ENCODE peak calls at places on chromosomes 6 and 20, in nine cellular contexts. Z is HCT116, N is GM04504, O is NCI-H1930, Y is iPS-NIHi11, B is AG08395, D is Calu3, C is GOT3, A is lung microvascular endothelial cell. R is an unnamed sample.

GRCh38 chr20:56826971-56827645 is 198.0 kb downstream of the TFAP2C start:
- DNase-seq in B (peak; percentile 85), Y (no peak), Z (no peak), A (no peak), D (no peak), O (no peak), C (no peak), N (peak; percentile 95), R (no peak)

GRCh38 chr20:35273449-35274171 is 4.3 kb downstream of the MMP24OS start:
- DNase-seq in O (no peak), Y (peak; percentile 68), C (no peak), A (no peak), D (no peak), B (no peak), Z (no peak), N (no peak), R (peak; percentile 75)

GRCh38 chr6:82915666-82916065 is 150.0 kb downstream of the UBE3D start:
- DNase-seq in D (no peak), C (no peak), A (no peak), Z (no peak), Y (no peak), B (no peak), O (no peak), N (no peak), R (no peak)

GRCh38 chr20:33311989-33312388 is 29.0 kb downstream of the BPIFB1 start:
- DNase-seq in B (no peak), N (no peak), Z (no peak), O (no peak), C (no peak), Y (no peak), D (no peak), A (no peak), R (no peak)

GRCh38 chr6:133646021-133646682 is 242.8 kb upstream of the TCF21 start:
- DNase-seq in A (no peak), Z (no peak), O (no peak), N (no peak), D (peak; percentile 42), C (no peak), B (peak; percentile 54), Y (no peak), R (no peak)

GRCh38 chr6:13302751-13303667 is 25.3 kb downstream of the TBC1D7 start:
- DNase-seq in Y (no peak), A (peak; percentile 57), Z (peak; percentile 33), C (peak; percentile 29), N (peak; percentile 99), D (no peak), B (peak; percentile 98), O (no peak), R (no peak)

GRCh38 chr6:3750324-3751018 is 1.0 kb downstream of the PXDC1 start:
- DNase-seq in D (peak; percentile 66), C (peak; percentile 36), O (no peak), A (peak; percentile 84), Z (no peak), B (peak; percentile 80), N (peak; percentile 58), Y (peak; percentile 64), R (peak; percentile 69)

GRCh38 chr6:21241231-21242130 is 352.1 kb upstream of the SOX4 start:
- DNase-seq in D (no peak), O (no peak), C (no peak), Y (no peak), Z (no peak), A (no peak), B (no peak), N (no peak), R (no peak)

GRCh38 chr6:25193147-25193864 is 85.9 kb upstream of the CARMIL1 start:
- DNase-seq in D (peak; percentile 76), N (peak; percentile 91), B (peak; percentile 87), Y (peak; percentile 35), A (peak; percentile 27), Z (peak; percentile 58), C (no peak), O (no peak), R (no peak)

GRCh38 chr6:130152908-130153510 is 69.7 kb downstream of the SAMD3 start:
- DNase-seq in A (no peak), D (no peak), C (no peak), B (no peak), O (no peak), N (no peak), Z (no peak), Y (no peak), R (no peak)

GRCh38 chr6:39203804-39204495 is 25.3 kb downstream of the KCNK5 start:
- DNase-seq in D (peak; percentile 99), A (no peak), B (no peak), O (no peak), Z (peak; percentile 27), N (no peak), Y (peak; percentile 74), C (no peak), R (peak; percentile 46)

GRCh38 chr6:7920425-7920824 is 9.8 kb upstream of the TXNDC5 start:
- DNase-seq in O (no peak), Z (no peak), B (no peak), N (no peak), Y (no peak), D (no peak), A (no peak), C (no peak), R (no peak)

GRCh38 chr6:169950558-169950957 is 199.1 kb downstream of the ERMARD start:
- DNase-seq in B (peak; percentile 33), C (no peak), A (no peak), N (no peak), Y (no peak), O (no peak), D (peak; percentile 29), Z (peak; percentile 32), R (no peak)

GRCh38 chr6:72689107-72689954 is 67.5 kb downstream of the KCNQ5 start:
- DNase-seq in O (no peak), B (peak; percentile 7), Z (no peak), D (no peak), N (no peak), C (no peak), A (no peak), Y (no peak), R (no peak)

GRCh38 chr6:95091823-95092436 is 485.4 kb upstream of the MANEA start:
- DNase-seq in A (peak; percentile 72), C (no peak), B (peak; percentile 30), Z (peak; percentile 57), N (peak; percentile 7), D (no peak), Y (peak; percentile 42), O (peak; percentile 4), R (peak; percentile 75)

GRCh38 chr20:60137657-60138245 is 179.5 kb downstream of the CDH26 start:
- DNase-seq in O (no peak), Y (peak; percentile 52), N (no peak), A (no peak), D (peak; percentile 58), C (no peak), Z (peak; percentile 0), B (no peak), R (peak; percentile 44)

GRCh38 chr20:5127204-5127858 is 523 bp downstream of the CDS2 start:
- DNase-seq in B (no peak), Z (no peak), A (peak; percentile 65), N (no peak), O (no peak), Y (peak; percentile 24), C (no peak), D (peak; percentile 45), R (peak; percentile 74)

GRCh38 chr6:130364224-130364780 is 1.5 kb upstream of the TMEM200A start:
- DNase-seq in B (no peak), N (no peak), A (no peak), Y (no peak), O (no peak), Z (no peak), C (no peak), D (no peak), R (no peak)

GRCh38 chr6:2158596-2159271 is 86.7 kb downstream of the GMDS start:
- DNase-seq in N (no peak), Y (peak; percentile 86), B (no peak), O (no peak), Z (peak; percentile 70), A (peak; percentile 11), C (no peak), D (no peak), R (peak; percentile 96)

GRCh38 chr20:62984666-62985065 is 22.1 kb downstream of the BHLHE23 start:
- DNase-seq in A (no peak), O (no peak), D (no peak), N (no peak), Y (no peak), B (no peak), C (no peak), Z (no peak), R (no peak)

GRCh38 chr6:98946877-98947410 is 802 bp downstream of the FBXL4 start:
- DNase-seq in Z (no peak), B (no peak), A (peak; percentile 16), N (no peak), O (no peak), C (no peak), D (peak; percentile 42), Y (no peak), R (no peak)

GRCh38 chr20:57662028-57662312 is 41.7 kb upstream of the ZBP1 start:
- DNase-seq in Z (no peak), C (no peak), D (no peak), Y (no peak), O (no peak), N (no peak), A (no peak), B (no peak), R (no peak)

GRCh38 chr6:33896391-33897192 is 92.8 kb upstream of the MLN start:
- DNase-seq in O (no peak), N (no peak), Z (no peak), C (no peak), Y (no peak), B (peak; percentile 70), A (no peak), D (no peak), R (no peak)

GRCh38 chr6:26555505-26556262 is 17.5 kb downstream of the HMGN4 start:
- DNase-seq in N (no peak), Y (no peak), D (no peak), C (no peak), A (no peak), B (no peak), O (peak; percentile 55), Z (no peak), R (peak; percentile 66)

GRCh38 chr20:13995086-13995665 is at the start of gene MACROD2:
- DNase-seq in O (peak; percentile 98), B (peak; percentile 99), D (peak; percentile 97), Z (peak; percentile 93), A (peak; percentile 88), N (peak; percentile 79), Y (peak; percentile 97), C (no peak), R (peak; percentile 98)

GRCh38 chr6:152909241-152909640 is 73.6 kb downstream of the FBXO5 start:
- DNase-seq in Z (no peak), O (no peak), D (no peak), Y (no peak), N (no peak), C (no peak), B (no peak), A (no peak), R (no peak)

GRCh38 chr6:75760320-75760719 is 11.3 kb downstream of the MYO6 start:
- DNase-seq in B (no peak), Y (no peak), D (no peak), A (no peak), O (no peak), Z (no peak), N (no peak), C (no peak), R (no peak)